ENCODE peak calls at places on chromosomes 1 and 21, in five cellular contexts. L, F, E, M and P are unnamed samples.
A peak's percentile ranks its signal among the peaks of the same experiment; 100 is the strongest.

GRCh38 chr1:83694449-83694848 is 304.5 kb downstream of the TTLL7 start:
- DNase-seq in L (no peak), F (no peak), E (no peak), M (no peak), P (no peak)

GRCh38 chr1:117616967-117617366 is 11.1 kb downstream of the TENT5C start:
- DNase-seq in L (no peak), F (no peak), E (no peak), M (no peak), P (no peak)

GRCh38 chr1:157034137-157034800 is 11.3 kb downstream of the ARHGEF11 start:
- DNase-seq in L (no peak), F (peak; percentile 20), E (no peak), M (no peak), P (peak; percentile 54)

GRCh38 chr1:1431006-1431844 is 4.3 kb upstream of the VWA1 start:
- DNase-seq in L (no peak), F (no peak), E (no peak), M (no peak), P (no peak)

GRCh38 chr21:35426897-35427296 is 377.8 kb upstream of the RUNX1 start:
- DNase-seq in L (no peak), F (no peak), E (no peak), M (no peak), P (no peak)

GRCh38 chr21:26082549-26082948 is 88.0 kb downstream of the APP start:
- DNase-seq in L (no peak), F (no peak), E (no peak), M (no peak), P (no peak)

GRCh38 chr1:100306735-100307313 is 40.8 kb downstream of the RTCA start:
- DNase-seq in L (no peak), F (no peak), E (no peak), M (no peak), P (no peak)

GRCh38 chr1:55531644-55532043 is 316.5 kb upstream of the USP24 start:
- DNase-seq in L (no peak), F (no peak), E (no peak), M (no peak), P (no peak)

GRCh38 chr1:44436401-44437394 is 31.6 kb downstream of the RNF220 start:
- DNase-seq in L (no peak), F (no peak), E (no peak), M (no peak), P (no peak)

GRCh38 chr1:14822996-14823395 is 224.5 kb downstream of the KAZN start:
- DNase-seq in L (no peak), F (no peak), E (no peak), M (no peak), P (no peak)

GRCh38 chr1:65572701-65573421 is 152.4 kb downstream of the LEPR start:
- DNase-seq in L (no peak), F (no peak), E (no peak), M (no peak), P (no peak)

GRCh38 chr1:151501474-151501873 is 9.7 kb upstream of the CGN start:
- DNase-seq in L (no peak), F (no peak), E (no peak), M (no peak), P (no peak)

GRCh38 chr1:193342811-193343210 is 156.4 kb upstream of the B3GALT2 start:
- DNase-seq in L (no peak), F (no peak), E (no peak), M (no peak), P (no peak)

GRCh38 chr1:63454269-63454668 is 68.8 kb downstream of the ITGB3BP start:
- DNase-seq in L (no peak), F (no peak), E (no peak), M (no peak), P (no peak)

GRCh38 chr1:205454903-205455335 is 926 bp downstream of the BLACAT1 start:
- DNase-seq in L (no peak), F (no peak), E (no peak), M (no peak), P (no peak)

GRCh38 chr1:172609528-172609927 is 49.4 kb upstream of the FASLG start:
- DNase-seq in L (no peak), F (no peak), E (no peak), M (no peak), P (no peak)

GRCh38 chr1:67376381-67376780 is 53.8 kb downstream of the SERBP1 start:
- DNase-seq in L (no peak), F (no peak), E (no peak), M (no peak), P (no peak)

GRCh38 chr1:63498106-63498505 is 24.9 kb downstream of the ITGB3BP start:
- DNase-seq in L (no peak), F (no peak), E (no peak), M (no peak), P (no peak)

GRCh38 chr1:33382651-33383415 is 48.1 kb downstream of the PHC2 start:
- DNase-seq in L (no peak), F (peak; percentile 28), E (no peak), M (no peak), P (peak; percentile 69)

GRCh38 chr1:32612189-32612881 is 38.0 kb downstream of the ZBTB8OS start:
- DNase-seq in L (peak; percentile 91), F (peak; percentile 58), E (peak; percentile 83), M (peak; percentile 82), P (peak; percentile 90)

GRCh38 chr1:171794085-171794484 is 12.6 kb downstream of the METTL13 start:
- DNase-seq in L (no peak), F (peak; percentile 62), E (no peak), M (no peak), P (no peak)

GRCh38 chr1:24186031-24186710 is 918 bp downstream of the IFNLR1 start:
- DNase-seq in L (no peak), F (no peak), E (no peak), M (no peak), P (no peak)

GRCh38 chr1:200625381-200625824 is 4.9 kb upstream of the KIF14 start:
- DNase-seq in L (no peak), F (peak; percentile 50), E (no peak), M (no peak), P (no peak)

GRCh38 chr1:59751801-59752200 is 62.9 kb upstream of the HOOK1 start:
- DNase-seq in L (no peak), F (peak; percentile 31), E (no peak), M (no peak), P (no peak)

GRCh38 chr1:17239420-17239819 is 9.5 kb upstream of the PADI3 start:
- DNase-seq in L (no peak), F (peak; percentile 96), E (no peak), M (no peak), P (no peak)

GRCh38 chr1:112995890-112996289 is 39.9 kb upstream of the SLC16A1 start:
- DNase-seq in L (no peak), F (peak; percentile 20), E (no peak), M (no peak), P (no peak)

GRCh38 chr1:116256875-116257823 is 115.9 kb upstream of the ATP1A1 start:
- DNase-seq in L (no peak), F (no peak), E (no peak), M (no peak), P (no peak)

GRCh38 chr1:121519042-121519755 is 334.4 kb downstream of the SRGAP2C start:
- DNase-seq in L (peak; percentile 40), F (no peak), E (peak; percentile 81), M (peak; percentile 44), P (peak; percentile 69)

GRCh38 chr1:9888886-9889285 is 21.2 kb downstream of the CTNNBIP1 start:
- DNase-seq in L (no peak), F (no peak), E (no peak), M (no peak), P (no peak)

GRCh38 chr1:23646571-23646970 is 45.0 kb upstream of the RPL11 start:
- DNase-seq in L (no peak), F (no peak), E (no peak), M (no peak), P (no peak)

GRCh38 chr1:171366816-171367215 is 52.8 kb downstream of the FMO4 start:
- DNase-seq in L (no peak), F (no peak), E (no peak), M (no peak), P (no peak)

GRCh38 chr1:205456868-205457724 is 1.3 kb upstream of the BLACAT1 start:
- DNase-seq in L (no peak), F (no peak), E (no peak), M (no peak), P (no peak)

DNA sequence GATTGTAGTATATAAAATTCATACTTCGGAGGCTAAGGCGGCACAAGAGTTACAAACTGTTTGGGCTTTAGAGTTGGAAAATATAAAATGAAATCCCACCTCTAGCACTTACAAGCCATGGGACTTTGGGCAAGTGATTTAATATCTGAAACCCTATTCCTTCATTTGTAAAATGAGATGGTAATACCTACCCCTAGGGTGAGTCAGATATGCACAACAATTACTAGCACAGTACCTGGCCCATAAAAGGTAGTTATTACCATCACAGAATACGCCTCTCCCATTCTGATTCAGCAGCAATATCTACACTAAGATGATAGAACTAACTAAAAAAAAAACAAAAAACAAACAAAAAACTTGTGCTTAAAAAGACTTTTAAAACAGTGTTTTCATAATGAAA is 3.5 kb downstream of the KLHL12 start:
- DNase-seq in L (no peak), F (no peak), E (no peak), M (no peak), P (no peak)
- H3K4me3 ChIP-seq in L (no peak overlapping the region), F (no peak overlapping the region), E (no peak overlapping the region), M (no peak overlapping the region), P (peak overlapping the region; percentile 9)

DNA sequence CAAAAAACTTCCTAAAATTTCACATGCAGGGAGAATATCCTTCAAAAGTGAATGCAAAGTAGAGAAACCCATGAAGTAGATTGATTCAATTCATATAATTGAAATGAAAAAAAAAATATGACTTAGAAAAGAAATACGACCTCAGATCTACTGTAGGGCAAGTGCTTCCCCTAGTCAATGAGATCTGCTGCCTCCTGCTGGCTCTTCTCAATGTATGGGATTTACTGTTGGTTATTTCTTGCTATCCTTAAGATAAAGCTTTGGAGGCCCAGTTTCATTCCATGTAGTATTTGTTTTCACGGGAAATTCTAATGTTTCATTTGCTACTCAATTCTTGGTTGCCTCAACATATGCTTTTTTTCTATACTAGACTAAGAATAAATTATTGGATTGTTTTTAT is 46.2 kb downstream of the ZNF648 start:
- DNase-seq in L (no peak), F (no peak), E (no peak), M (no peak), P (no peak)
- TF ChIP-seq CTCF in L (no peak), F (no peak), E (no peak), M (no peak), P (no peak)

GRCh38 chr1:161054805-161055204 is 9.0 kb upstream of the USF1 start:
- DNase-seq in L (no peak), F (no peak), E (no peak), M (no peak), P (no peak)
- H3K27ac ChIP-seq in L (no peak overlapping the region), F (no peak overlapping the region), E (no peak overlapping the region), M (no peak overlapping the region), P (no peak overlapping the region)

DNA sequence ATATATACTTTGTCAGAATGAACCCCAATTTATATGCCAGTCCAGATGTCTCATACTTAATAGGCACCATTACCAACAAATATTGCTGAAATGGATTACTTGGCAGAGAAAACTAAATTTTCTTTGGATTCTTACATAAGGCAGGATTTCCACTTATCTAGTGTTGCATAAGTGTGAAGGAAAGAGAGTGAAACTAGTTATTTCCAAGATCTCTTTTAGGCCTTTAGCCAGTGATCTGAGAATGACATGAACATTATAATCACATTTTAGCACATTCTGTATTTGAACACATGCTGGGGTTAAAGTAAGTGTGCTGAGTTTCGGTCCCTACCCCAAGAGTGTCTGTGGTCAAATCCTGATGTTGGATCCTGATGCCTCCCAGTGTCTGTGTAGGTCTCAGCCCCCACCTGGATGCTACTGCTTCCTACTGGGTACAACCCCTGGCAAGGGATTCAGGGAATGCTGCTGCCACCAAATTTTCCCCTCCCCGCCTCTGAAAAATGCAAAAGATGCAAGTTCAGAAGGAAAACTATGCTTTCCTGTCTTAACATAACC is 11.2 kb downstream of the DDAH1 start:
- DNase-seq in L (no peak), F (no peak), E (no peak), M (no peak), P (no peak)
- H3K4me3 ChIP-seq in L (no peak overlapping the region), F (no peak overlapping the region), E (no peak overlapping the region), M (no peak overlapping the region), P (no peak overlapping the region)